ENCODE peak calls at places on chromosomes 13 and 19, in eight cellular contexts. R, F, H, O, X, B, L and I are unnamed samples.

GRCh38 chr19:49552749-49553148 is 24.9 kb downstream of the RCN3 start:
- DNase-seq in L (no peak), X (no peak), R (no peak), B (no peak), F (no peak), H (no peak), O (no peak), I (no peak)

GRCh38 chr13:40981361-40981760 is 37.8 kb downstream of the ELF1 start:
- DNase-seq in H (no peak), F (no peak), B (no peak), X (no peak), R (no peak), O (no peak), L (no peak), I (no peak)

GRCh38 chr19:16830679-16831078 is 1.5 kb downstream of the SIN3B start:
- DNase-seq in F (no peak), X (no peak), O (no peak), H (no peak), R (no peak), B (no peak), L (no peak), I (no peak)

GRCh38 chr19:29405728-29405995 is 120.1 kb upstream of the VSTM2B start:
- DNase-seq in L (no peak), X (no peak), R (no peak), B (no peak), F (no peak), H (no peak), O (no peak), I (no peak)

GRCh38 chr13:93355094-93355493 is 128.5 kb downstream of the GPC6 start:
- DNase-seq in O (no peak), B (no peak), X (no peak), L (no peak), F (no peak), H (no peak), R (no peak), I (no peak)

GRCh38 chr13:50679321-50679720 is 164.2 kb downstream of the DLEU7 start:
- DNase-seq in H (no peak), L (peak; percentile 23), R (no peak), X (no peak), F (no peak), O (no peak), B (no peak), I (no peak)

GRCh38 chr13:49869514-49869913 is 66.6 kb downstream of the SPRYD7 start:
- DNase-seq in X (no peak), B (no peak), F (no peak), L (no peak), O (no peak), H (peak; percentile 16), R (no peak), I (peak; percentile 9)

GRCh38 chr13:64078025-64078424 is 2662.4 kb upstream of the PCDH20 start:
- DNase-seq in B (no peak), R (no peak), O (no peak), H (no peak), L (no peak), X (no peak), F (no peak), I (no peak)

GRCh38 chr13:85653681-85654080 is 145.5 kb downstream of the SLITRK6 start:
- DNase-seq in L (no peak), B (no peak), H (no peak), O (no peak), F (no peak), R (no peak), X (no peak), I (no peak)

GRCh38 chr13:78102121-78102677 is 183.6 kb upstream of the EDNRB start:
- DNase-seq in B (no peak), L (peak; percentile 8), X (no peak), O (no peak), R (no peak), F (no peak), H (peak; percentile 31), I (peak; percentile 61)

GRCh38 chr19:1220452-1221037 is 15.0 kb downstream of the STK11 start:
- DNase-seq in X (no peak), H (no peak), L (no peak), F (no peak), O (no peak), B (no peak), R (no peak), I (no peak)

GRCh38 chr13:44755872-44756271 is 179.7 kb upstream of the TSC22D1 start:
- DNase-seq in R (no peak), F (peak; percentile 76), X (no peak), H (peak; percentile 56), L (no peak), O (no peak), B (no peak), I (no peak)

GRCh38 chr13:113322043-113322461 is 25.0 kb downstream of the LAMP1 start:
- DNase-seq in F (no peak), L (no peak), O (no peak), R (no peak), X (no peak), B (no peak), H (no peak), I (no peak)

GRCh38 chr19:41702208-41702651 is 6.2 kb upstream of the CEACAM5 start:
- DNase-seq in H (no peak), R (no peak), O (no peak), X (no peak), F (peak; percentile 40), B (no peak), L (peak; percentile 3), I (no peak)

GRCh38 chr13:110334841-110335490 is 27.9 kb downstream of the COL4A2 start:
- DNase-seq in F (no peak), B (no peak), H (no peak), R (no peak), X (no peak), O (no peak), L (no peak), I (no peak)

GRCh38 chr19:2176336-2176994 is 12.7 kb downstream of the DOT1L start:
- DNase-seq in H (no peak), B (no peak), O (no peak), X (no peak), F (no peak), L (no peak), R (no peak), I (no peak)

GRCh38 chr19:39403331-39404312 is 3.0 kb upstream of the ZFP36 start:
- DNase-seq in R (peak; percentile 91), O (peak; percentile 78), F (peak; percentile 78), B (peak; percentile 86), X (peak; percentile 97), H (peak; percentile 100), L (peak; percentile 99), I (peak; percentile 99)

GRCh38 chr13:113646921-113647340 is 11.1 kb downstream of the ATP4B start:
- DNase-seq in R (no peak), H (no peak), B (peak; percentile 5), L (no peak), O (no peak), X (no peak), F (no peak), I (no peak)

GRCh38 chr19:39481676-39482075 is 1.0 kb downstream of the TIMM50 start:
- DNase-seq in B (no peak), R (no peak), L (no peak), X (no peak), H (no peak), O (no peak), F (no peak), I (no peak)

GRCh38 chr19:17496337-17496997 is 15.0 kb upstream of the PGLS start:
- DNase-seq in X (peak; percentile 85), L (no peak), F (no peak), H (peak; percentile 43), O (peak; percentile 58), R (peak; percentile 74), B (no peak), I (peak; percentile 47)